ENCODE peak calls at places on chromosomes 4 and X, in eight cellular contexts. Z is adrenal gland, E is ovary, R is thyroid gland, U is spleen, N is IMR-90, P is body of pancreas, O is HepG2. G is an unnamed sample.

GRCh38 chr4:31360786-31361185 is 640.6 kb downstream of the PCDH7 start:
- DNase-seq in P (no peak), R (no peak), N (peak), E (no peak), O (no peak), Z (no peak), U (no peak), G (no peak)

GRCh38 chr4:72377491-72378194 is 191.4 kb downstream of the ADAMTS3 start:
- DNase-seq in O (no peak), P (no peak), N (peak), Z (peak), U (no peak), E (no peak), R (no peak), G (no peak)

GRCh38 chr4:153137168-153137567 is 67.1 kb upstream of the TRIM2 start:
- DNase-seq in E (peak), N (peak), Z (peak), P (no peak), R (no peak), O (no peak), U (no peak), G (no peak)

GRCh38 chrX:12984629-12985303 is 9.9 kb downstream of the TMSB4X start:
- DNase-seq in Z (no peak), P (peak), N (peak), E (no peak), R (peak), O (no peak), U (no peak), G (no peak)

GRCh38 chrX:43716696-43717095 is 60.6 kb downstream of the MAOA start:
- DNase-seq in N (no peak), Z (no peak), R (no peak), E (no peak), P (no peak), O (no peak), U (no peak), G (no peak)

GRCh38 chr4:147318581-147318980 is 162.3 kb upstream of the EDNRA start:
- DNase-seq in P (no peak), O (no peak), E (no peak), N (peak), R (no peak), U (no peak), Z (no peak), G (no peak)

GRCh38 chr4:8324640-8325239 is 55.2 kb downstream of the HTRA3 start:
- DNase-seq in E (no peak), P (no peak), O (no peak), R (no peak), N (peak), U (no peak), Z (no peak), G (no peak)

GRCh38 chr4:155705664-155706063 is 39.0 kb downstream of the GUCY1A1 start:
- DNase-seq in U (no peak), R (no peak), Z (no peak), E (no peak), O (peak), P (no peak), N (peak), G (no peak)

GRCh38 chr4:155703486-155704227 is 37.0 kb downstream of the GUCY1A1 start:
- DNase-seq in P (no peak), R (no peak), N (peak), E (no peak), O (no peak), U (no peak), Z (no peak), G (no peak)

GRCh38 chr4:152168960-152169616 is 366.8 kb downstream of the FBXW7 start:
- DNase-seq in O (no peak), U (no peak), P (no peak), N (no peak), Z (no peak), R (no peak), E (no peak), G (no peak)

GRCh38 chr4:157840630-157841029 is 332.2 kb downstream of the GASK1B start:
- DNase-seq in R (no peak), Z (no peak), O (no peak), P (no peak), E (no peak), N (no peak), U (no peak), G (no peak)

GRCh38 chrX:71128915-71129765 is 10.7 kb downstream of the MED12 start:
- DNase-seq in R (peak), Z (peak), N (peak), P (peak), E (peak), O (peak), U (peak), G (peak)

GRCh38 chr4:60201052-60201673 is 999.0 kb upstream of the ADGRL3 start:
- DNase-seq in P (peak), E (no peak), U (no peak), O (peak), R (peak), N (peak), Z (peak), G (no peak)

GRCh38 chr4:173181769-173182374 is 13.3 kb downstream of the GALNT7 start:
- DNase-seq in R (no peak), P (no peak), E (no peak), N (peak), U (no peak), O (no peak), Z (no peak), G (no peak)

GRCh38 chr4:127162741-127163140 is 470.0 kb upstream of the INTU start:
- DNase-seq in P (no peak), R (peak), Z (no peak), N (peak), E (no peak), U (no peak), O (no peak), G (no peak)

GRCh38 chr4:149531861-149532260 is 283.8 kb downstream of the IQCM start:
- DNase-seq in U (no peak), R (peak), P (no peak), E (no peak), N (peak), O (no peak), Z (no peak), G (no peak)

GRCh38 chr4:184489771-184490170 is 15.4 kb upstream of the IRF2 start:
- DNase-seq in N (no peak), Z (no peak), U (peak), R (no peak), E (no peak), O (no peak), P (no peak), G (no peak)

GRCh38 chr4:110970642-110971041 is 347.8 kb upstream of the PITX2 start:
- DNase-seq in O (peak), E (no peak), U (no peak), R (no peak), Z (peak), P (peak), N (peak), G (peak)

GRCh38 chr4:124684301-124684700 is 28.2 kb downstream of the ANKRD50 start:
- DNase-seq in P (no peak), O (no peak), R (no peak), E (no peak), N (peak), Z (no peak), U (no peak), G (no peak)

GRCh38 chrX:24498181-24498580 is 33.1 kb downstream of the PDK3 start:
- DNase-seq in Z (peak), N (no peak), E (no peak), O (peak), R (no peak), U (no peak), P (no peak), G (no peak)

GRCh38 chr4:77920371-77920770 is 57.7 kb downstream of the MRPL1 start:
- DNase-seq in N (no peak), E (no peak), U (no peak), R (no peak), P (no peak), O (no peak), Z (no peak), G (no peak)

GRCh38 chr4:132333723-132334045 is 815.4 kb upstream of the PCDH10 start:
- DNase-seq in U (no peak), E (no peak), P (no peak), R (no peak), O (no peak), Z (no peak), N (peak), G (no peak)

GRCh38 chr4:128322986-128323385 is 35.4 kb upstream of the PGRMC2 start:
- DNase-seq in U (no peak), P (no peak), Z (no peak), N (peak), O (peak), R (no peak), E (no peak), G (no peak)

GRCh38 chr4:2071252-2071911 is 12.3 kb downstream of the NAT8L start:
- DNase-seq in Z (no peak), R (peak), U (peak), N (no peak), P (no peak), E (no peak), O (no peak), G (no peak)

GRCh38 chr4:122775987-122776836 is 43.7 kb downstream of the BBS12 start:
- DNase-seq in Z (no peak), O (no peak), U (no peak), P (no peak), N (no peak), E (no peak), R (no peak), G (no peak)

GRCh38 chrX:33190016-33190415 is 21.3 kb downstream of the DMD start:
- DNase-seq in E (no peak), Z (no peak), U (no peak), P (no peak), O (no peak), N (peak), R (no peak), G (no peak)

GRCh38 chrX:46254623-46255022 is 290.6 kb downstream of the ZNF674 start:
- DNase-seq in Z (no peak), O (no peak), N (no peak), P (no peak), E (no peak), R (no peak), U (no peak), G (no peak)

GRCh38 chr4:31370866-31371465 is 650.8 kb downstream of the PCDH7 start:
- DNase-seq in R (no peak), O (peak), E (no peak), N (peak), U (no peak), Z (no peak), P (no peak), G (no peak)

GRCh38 chr4:143768007-143768591 is 67.6 kb upstream of the FREM3 start:
- DNase-seq in U (no peak), R (no peak), Z (peak), N (no peak), O (no peak), E (no peak), P (no peak), G (no peak)

GRCh38 chr4:78689224-78689623 is 86.9 kb upstream of the BMP2K start:
- DNase-seq in U (no peak), P (no peak), E (no peak), Z (no peak), O (no peak), N (peak), R (no peak), G (no peak)

GRCh38 chrX:12080265-12080664 is 58.0 kb upstream of the FRMPD4 start:
- DNase-seq in R (no peak), U (no peak), E (no peak), Z (no peak), N (peak), O (peak), P (no peak), G (no peak)

GRCh38 chr4:89836897-89837384 is at the start of gene SNCA:
- DNase-seq in O (no peak), E (peak), U (peak), Z (peak), P (peak), N (peak), R (peak), G (no peak)

GRCh38 chr4:138401330-138401729 is 159.2 kb upstream of the SLC7A11 start:
- DNase-seq in R (peak), Z (peak), N (no peak), E (peak), U (no peak), O (no peak), P (peak), G (peak)

GRCh38 chrX:11423362-11423818 is 130.2 kb downstream of the AMELX start:
- DNase-seq in R (no peak), P (no peak), N (peak), Z (peak), E (no peak), O (no peak), U (no peak), G (peak)

GRCh38 chr4:56118055-56118454 is 169.3 kb downstream of the CEP135 start:
- DNase-seq in N (no peak), U (no peak), O (no peak), P (no peak), Z (no peak), E (no peak), R (no peak), G (no peak)

GRCh38 chrX:6449946-6450345 is 85.0 kb downstream of the VCX3A start:
- DNase-seq in R (no peak), E (no peak), O (no peak), U (no peak), P (no peak), Z (no peak), N (no peak), G (no peak)

GRCh38 chrX:6446588-6446987 is 88.3 kb downstream of the VCX3A start:
- DNase-seq in E (no peak), Z (no peak), O (no peak), P (no peak), N (no peak), R (no peak), U (no peak), G (no peak)

DNA sequence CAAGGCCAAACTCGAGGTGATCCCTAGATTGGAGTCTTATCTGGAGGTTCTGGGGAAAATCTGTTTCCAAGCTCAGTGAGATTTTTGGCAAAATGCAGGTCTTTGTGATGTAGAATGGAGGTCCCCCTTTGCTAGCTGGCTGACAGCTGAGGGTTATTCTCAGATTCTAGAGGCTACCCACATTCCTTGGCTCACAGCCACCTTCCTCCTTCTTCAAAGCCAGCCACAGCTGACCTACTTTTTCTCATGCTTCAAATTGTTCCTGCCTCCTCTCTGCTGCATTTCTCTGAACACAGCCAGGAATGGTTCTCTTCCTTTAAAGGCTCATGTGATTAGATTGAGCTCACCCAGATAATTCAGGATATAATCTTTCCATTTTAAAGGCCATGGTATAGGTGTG is 86.9 kb downstream of the VCX3A start:
- DNase-seq in O (no peak), N (no peak), U (no peak), E (no peak), Z (peak), P (peak), R (no peak), G (no peak)
- TF ChIP-seq POLR2A in O (no peak), N (no peak), U (no peak), E (no peak), Z (no peak), P (no peak), R (no peak), G (no peak)

GRCh38 chrX:139158256-139158655 is 372.3 kb upstream of the F9 start:
- DNase-seq in U (no peak), E (no peak), O (no peak), R (peak), P (no peak), N (no peak), Z (no peak), G (no peak)
- TF ChIP-seq POLR2A in U (no peak), E (no peak), O (no peak), R (no peak), P (no peak), N (no peak), Z (no peak), G (no peak)

DNA sequence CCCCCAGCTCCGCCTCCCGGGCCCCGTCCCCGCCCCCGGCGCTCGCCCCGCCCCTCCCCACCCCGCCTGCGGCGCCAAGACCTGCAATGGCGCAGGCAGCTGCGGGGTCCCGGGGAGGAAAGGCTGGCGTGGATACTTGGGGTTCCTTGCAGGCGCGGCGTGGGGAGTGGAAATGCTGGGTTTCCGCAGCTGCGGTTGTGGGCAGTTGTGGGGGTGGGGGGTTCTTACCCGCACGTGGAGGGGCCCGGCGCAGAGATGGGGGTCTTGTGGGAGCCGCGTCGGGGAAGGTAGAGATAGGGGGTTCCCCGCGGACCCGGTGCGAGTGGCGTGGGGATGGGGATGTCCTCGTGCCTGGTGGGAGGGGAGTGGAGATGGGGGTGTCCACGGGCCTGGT is 678 bp upstream of the ASMTL start:
- DNase-seq in Z (no peak), O (no peak), P (no peak), R (no peak), E (no peak), U (peak), N (no peak), G (no peak)
- TF ChIP-seq POLR2A in Z (no peak), O (no peak), P (no peak), R (peak), E (peak), U (peak), N (no peak), G (no peak)

GRCh38 chr4:109730294-109731051 is 603 bp upstream of the PLA2G12A start:
- DNase-seq in U (peak), E (peak), R (peak), P (peak), O (no peak), Z (peak), N (peak), G (peak)
- TF ChIP-seq POLR2A in U (no peak), E (no peak), R (no peak), P (no peak), O (no peak), Z (no peak), N (no peak), G (no peak)

GRCh38 chrX:129905787-129906580 is at the start of gene UTP14A:
- DNase-seq in R (peak), Z (peak), E (peak), U (peak), N (peak), O (peak), P (peak), G (peak)

GRCh38 chrX:129900054-129900453 is 5.9 kb upstream of the UTP14A start:
- DNase-seq in N (no peak), O (no peak), P (no peak), R (no peak), E (no peak), U (no peak), Z (no peak), G (no peak)
- TF ChIP-seq POLR2A in N (no peak), O (no peak), P (no peak), R (no peak), E (no peak), U (no peak), Z (no peak), G (no peak)

DNA sequence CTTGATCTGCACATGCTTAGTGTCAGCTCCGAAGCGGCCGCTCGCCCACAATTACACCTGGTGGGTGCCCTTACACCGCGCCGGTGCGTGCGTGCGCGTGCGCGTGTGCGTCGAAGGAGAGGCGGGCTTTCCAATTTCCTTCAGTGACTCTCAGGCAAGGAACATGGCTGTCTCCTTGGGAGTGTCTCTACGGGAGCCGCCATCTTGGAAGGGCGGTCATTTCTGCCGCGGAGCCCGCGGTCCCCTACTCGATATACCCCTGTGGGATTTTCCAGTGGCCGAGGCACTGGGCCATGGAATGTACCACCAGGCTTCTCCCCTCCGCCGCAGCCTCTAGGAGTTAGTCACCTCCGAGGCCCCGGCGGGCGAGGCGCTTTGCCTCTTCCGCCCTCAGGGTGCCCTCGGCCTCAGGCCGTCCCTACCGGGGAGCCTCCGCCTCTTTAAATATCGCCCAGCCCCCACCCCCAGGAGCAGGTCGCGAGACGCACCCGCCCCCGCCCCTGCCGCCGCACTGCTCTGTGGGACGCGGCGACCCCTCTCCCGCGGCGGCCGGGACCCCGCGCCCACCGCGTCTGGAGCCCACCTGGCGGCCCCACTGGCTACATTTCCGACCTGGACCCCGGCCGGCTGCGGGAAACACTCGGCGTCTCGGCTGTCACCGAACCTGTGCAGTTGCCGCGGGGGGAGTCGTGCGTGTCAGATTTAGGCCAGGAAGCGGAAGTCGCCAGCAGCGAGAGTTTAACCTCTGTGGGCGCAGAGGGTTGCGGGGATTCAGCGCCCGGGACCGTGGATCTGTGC is at the start of gene ZNF41:
- DNase-seq in E (peak), P (peak), N (peak), R (peak), U (peak), Z (peak), O (peak), G (peak)
- TF ChIP-seq POLR2A in E (no peak), P (peak), N (no peak), R (no peak), U (no peak), Z (no peak), O (peak), G (peak)